ENCODE peak calls at places on chromosomes 11 and 22, in six cellular contexts. G, D, W, H, J and Z are unnamed samples.

GRCh38 chr11:133907841-133908241 is 48.9 kb downstream of the IGSF9B start:
- DNase-seq in G (no peak), D (no peak), W (no peak), H (no peak), J (no peak), Z (no peak)

GRCh38 chr11:70130636-70131035 is 52.5 kb downstream of the ANO1 start:
- DNase-seq in G (no peak), D (no peak), W (no peak), H (no peak), J (no peak), Z (no peak)

GRCh38 chr22:16957781-16958180 is 50.2 kb downstream of the GAB4 start:
- DNase-seq in G (no peak), D (no peak), W (no peak), H (no peak), J (no peak), Z (no peak)

GRCh38 chr11:15159085-15159484 is 44.4 kb downstream of the INSC start:
- DNase-seq in G (no peak), D (peak; percentile 27), W (no peak), H (peak; percentile 62), J (no peak), Z (peak; percentile 8)

GRCh38 chr11:132439711-132440300 is 1069.4 kb downstream of the NTM start:
- DNase-seq in G (no peak), D (no peak), W (no peak), H (no peak), J (no peak), Z (no peak)

GRCh38 chr11:67071420-67072284 is 15.0 kb downstream of the RHOD start:
- DNase-seq in G (peak; percentile 58), D (peak; percentile 93), W (peak; percentile 39), H (peak; percentile 96), J (no peak), Z (no peak)

GRCh38 chr11:88231894-88232482 is 56.7 kb upstream of the RAB38 start:
- DNase-seq in G (peak; percentile 23), D (peak; percentile 18), W (no peak), H (peak; percentile 76), J (no peak), Z (peak; percentile 22)

GRCh38 chr11:95305726-95306522 is 74.9 kb upstream of the SESN3 start:
- DNase-seq in G (no peak), D (no peak), W (no peak), H (no peak), J (peak; percentile 30), Z (no peak)

GRCh38 chr11:20597137-20597923 is 2.1 kb upstream of the SLC6A5 start:
- DNase-seq in G (no peak), D (no peak), W (no peak), H (peak; percentile 59), J (no peak), Z (no peak)

GRCh38 chr22:33743756-33744155 is 176.5 kb downstream of the LARGE1 start:
- DNase-seq in G (no peak), D (no peak), W (no peak), H (no peak), J (no peak), Z (no peak)

GRCh38 chr11:102155676-102156075 is 45.4 kb downstream of the YAP1 start:
- DNase-seq in G (no peak), D (no peak), W (no peak), H (no peak), J (no peak), Z (no peak)

GRCh38 chr11:102157219-102157618 is 47.0 kb downstream of the YAP1 start:
- DNase-seq in G (no peak), D (no peak), W (peak; percentile 64), H (no peak), J (peak; percentile 40), Z (no peak)

GRCh38 chr11:102154806-102155205 is 44.6 kb downstream of the YAP1 start:
- DNase-seq in G (no peak), D (no peak), W (no peak), H (no peak), J (no peak), Z (no peak)

GRCh38 chr11:102163368-102163767 is 53.1 kb downstream of the YAP1 start:
- DNase-seq in G (no peak), D (no peak), W (no peak), H (no peak), J (no peak), Z (no peak)

GRCh38 chr11:102158151-102158734 is 48.0 kb downstream of the YAP1 start:
- DNase-seq in G (no peak), D (no peak), W (no peak), H (no peak), J (no peak), Z (no peak)
- H3K27ac ChIP-seq in G (no peak overlapping the region), D (no peak overlapping the region), W (no peak overlapping the region), H (no peak overlapping the region), J (no peak overlapping the region), Z (peak overlapping the region; percentile 83)

DNA sequence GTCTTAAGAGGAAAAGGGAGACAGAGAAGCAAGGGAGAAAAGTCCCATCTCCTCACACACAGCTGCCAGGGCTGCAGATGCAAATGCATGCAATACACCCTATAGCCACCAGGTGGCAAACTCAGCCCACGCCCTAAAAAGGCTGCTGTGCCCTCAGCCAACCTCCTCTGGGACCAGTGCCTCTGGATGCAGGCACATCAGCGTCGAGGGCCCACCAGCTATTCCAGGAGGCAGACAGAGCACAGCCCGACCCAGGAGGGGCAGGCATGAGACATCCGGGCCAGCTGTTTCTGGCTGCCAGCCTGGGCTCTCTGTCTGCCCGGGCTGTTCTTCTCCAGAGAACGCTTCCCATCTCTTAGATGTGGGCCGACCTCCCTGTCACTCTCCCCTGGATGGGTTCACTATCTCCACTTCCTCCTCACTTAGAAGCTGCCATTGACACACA is 39.7 kb downstream of the TPBGL start:
- DNase-seq in G (peak; percentile 67), D (peak; percentile 95), W (peak; percentile 65), H (peak; percentile 92), J (peak; percentile 53), Z (peak; percentile 61)
- TF ChIP-seq POLR2AphosphoS5 in G (no peak), D (no peak), W (peak; percentile 67), H (no peak), J (peak; percentile 51), Z (peak; percentile 40)

GRCh38 chr11:26234451-26234850 is 97.5 kb upstream of the ANO3 start:
- DNase-seq in G (no peak), D (no peak), W (no peak), H (no peak), J (no peak), Z (no peak)

GRCh38 chr11:26230021-26230420 is 101.9 kb upstream of the ANO3 start:
- DNase-seq in G (no peak), D (no peak), W (no peak), H (no peak), J (no peak), Z (no peak)

GRCh38 chr11:26228778-26229177 is 103.2 kb upstream of the ANO3 start:
- DNase-seq in G (no peak), D (no peak), W (no peak), H (no peak), J (no peak), Z (no peak)

GRCh38 chr11:26229270-26229669 is 102.7 kb upstream of the ANO3 start:
- DNase-seq in G (no peak), D (no peak), W (no peak), H (no peak), J (no peak), Z (no peak)

DNA sequence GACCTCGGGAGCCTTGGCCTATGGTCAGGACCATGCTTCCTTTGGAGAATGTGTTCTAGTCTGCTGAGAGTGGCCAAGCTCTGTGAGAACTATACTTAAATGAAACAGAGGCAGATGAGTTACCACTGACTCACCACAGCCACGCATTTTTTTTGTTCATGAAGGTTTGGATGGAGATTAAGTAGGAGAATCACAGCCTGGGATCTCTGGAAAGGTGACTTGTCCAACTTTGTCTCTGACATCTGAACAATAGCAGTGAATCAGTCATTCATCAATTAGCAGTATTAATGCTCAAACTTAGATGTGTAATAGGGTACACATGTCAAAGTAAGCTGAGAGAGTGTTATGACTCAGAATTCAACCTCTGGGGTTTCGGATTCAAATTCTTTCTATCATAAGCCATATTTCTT is 100.7 kb upstream of the ANO3 start:
- DNase-seq in G (no peak), D (no peak), W (no peak), H (no peak), J (no peak), Z (no peak)
- H3K27ac ChIP-seq in G (no peak overlapping the region), D (peak overlapping the region; percentile 99), W (no peak overlapping the region), H (no peak overlapping the region), J (no peak overlapping the region), Z (no peak overlapping the region)

GRCh38 chr22:46590334-46590733 is 29.9 kb upstream of the GRAMD4 start:
- DNase-seq in G (no peak), D (no peak), W (no peak), H (no peak), J (no peak), Z (no peak)

GRCh38 chr22:46593996-46594946 is 25.9 kb upstream of the GRAMD4 start:
- DNase-seq in G (no peak), D (no peak), W (no peak), H (no peak), J (no peak), Z (no peak)

GRCh38 chr22:46591890-46592289 is 28.3 kb upstream of the GRAMD4 start:
- DNase-seq in G (no peak), D (no peak), W (no peak), H (no peak), J (no peak), Z (no peak)

GRCh38 chr22:46593211-46593676 is 26.9 kb upstream of the GRAMD4 start:
- DNase-seq in G (peak; percentile 94), D (no peak), W (no peak), H (no peak), J (no peak), Z (no peak)

GRCh38 chr22:46592390-46592872 is 27.8 kb upstream of the GRAMD4 start:
- DNase-seq in G (no peak), D (no peak), W (no peak), H (no peak), J (no peak), Z (no peak)
- TF ChIP-seq POLR2AphosphoS5 in G (no peak), D (no peak), W (no peak), H (no peak), J (no peak), Z (no peak)

GRCh38 chr22:37199839-37200161 is 11.8 kb upstream of the C1QTNF6 start:
- DNase-seq in G (no peak), D (peak; percentile 60), W (peak; percentile 38), H (peak; percentile 64), J (no peak), Z (no peak)

GRCh38 chr22:37199103-37199838 is 11.2 kb upstream of the C1QTNF6 start:
- DNase-seq in G (peak; percentile 98), D (peak; percentile 97), W (peak; percentile 96), H (peak; percentile 98), J (peak; percentile 97), Z (peak; percentile 93)

GRCh38 chr22:37202001-37202555 is 10.2 kb downstream of the SSTR3 start:
- DNase-seq in G (no peak), D (no peak), W (no peak), H (no peak), J (no peak), Z (no peak)

GRCh38 chr22:37202706-37203105 is 9.6 kb downstream of the SSTR3 start:
- DNase-seq in G (no peak), D (no peak), W (no peak), H (no peak), J (no peak), Z (no peak)

GRCh38 chr22:37201066-37201820 is 11.0 kb downstream of the SSTR3 start:
- DNase-seq in G (no peak), D (no peak), W (no peak), H (no peak), J (no peak), Z (no peak)
- H3K27ac ChIP-seq in G (no peak overlapping the region), D (no peak overlapping the region), W (no peak overlapping the region), H (no peak overlapping the region), J (no peak overlapping the region), Z (peak overlapping the region; percentile 48)

GRCh38 chr11:46738887-46739286 is 19.9 kb downstream of the F2 start:
- DNase-seq in G (no peak), D (no peak), W (no peak), H (peak; percentile 36), J (no peak), Z (no peak)
- TF ChIP-seq POLR2AphosphoS5 in G (no peak), D (peak; percentile 17), W (no peak), H (no peak), J (no peak), Z (no peak)